ENCODE peak calls at places on chromosomes 7 and 10, in six cellular contexts. One of them, this sample, is unnamed.

GRCh38 chr10:71648595-71649320 is 70.8 kb downstream of the C10orf105 start:
- DNase-seq in tibial nerve: no peak
- DNase-seq in thoracic aorta: no peak
- DNase-seq in brain microvascular endothelial cell: no peak
- DNase-seq in cardiac muscle cell: no peak
- DNase-seq in mesothelial cell of epicardium: no peak
- DNase-seq in this sample: no peak

GRCh38 chr7:129188372-129188891 is at the start of gene SMO:
- DNase-seq in tibial nerve: no peak
- DNase-seq in cardiac muscle cell: peak; percentile 96
- DNase-seq in thoracic aorta: no peak
- DNase-seq in mesothelial cell of epicardium: peak; percentile 77
- DNase-seq in brain microvascular endothelial cell: no peak
- DNase-seq in this sample: no peak

GRCh38 chr10:116994113-116994890 is 10.7 kb downstream of the SHTN1 start:
- DNase-seq in mesothelial cell of epicardium: no peak
- DNase-seq in tibial nerve: no peak
- DNase-seq in cardiac muscle cell: no peak
- DNase-seq in brain microvascular endothelial cell: no peak
- DNase-seq in thoracic aorta: no peak
- DNase-seq in this sample: no peak

GRCh38 chr10:132589681-132590080 is 52.1 kb downstream of the INPP5A start:
- DNase-seq in cardiac muscle cell: no peak
- DNase-seq in thoracic aorta: no peak
- DNase-seq in mesothelial cell of epicardium: no peak
- DNase-seq in brain microvascular endothelial cell: no peak
- DNase-seq in tibial nerve: no peak
- DNase-seq in this sample: no peak

GRCh38 chr7:87513735-87514319 is 38.3 kb upstream of the ABCB4 start:
- DNase-seq in brain microvascular endothelial cell: no peak
- DNase-seq in tibial nerve: no peak
- DNase-seq in thoracic aorta: no peak
- DNase-seq in mesothelial cell of epicardium: no peak
- DNase-seq in cardiac muscle cell: no peak
- DNase-seq in this sample: no peak

GRCh38 chr10:114526112-114526496 is 121.8 kb upstream of the AFAP1L2 start:
- DNase-seq in thoracic aorta: no peak
- DNase-seq in mesothelial cell of epicardium: no peak
- DNase-seq in cardiac muscle cell: no peak
- DNase-seq in tibial nerve: no peak
- DNase-seq in brain microvascular endothelial cell: peak; percentile 30
- DNase-seq in this sample: no peak

GRCh38 chr10:29946953-29947700 is 112.3 kb downstream of the JCAD start:
- DNase-seq in cardiac muscle cell: no peak
- DNase-seq in brain microvascular endothelial cell: peak; percentile 83
- DNase-seq in thoracic aorta: peak; percentile 62
- DNase-seq in tibial nerve: peak; percentile 20
- DNase-seq in mesothelial cell of epicardium: no peak
- DNase-seq in this sample: no peak

GRCh38 chr10:23499317-23499716 is 60.4 kb downstream of the OTUD1 start:
- DNase-seq in thoracic aorta: no peak
- DNase-seq in tibial nerve: no peak
- DNase-seq in cardiac muscle cell: no peak
- DNase-seq in mesothelial cell of epicardium: no peak
- DNase-seq in brain microvascular endothelial cell: no peak
- DNase-seq in this sample: no peak

GRCh38 chr7:106421181-106421762 is 136.5 kb upstream of the NAMPT start:
- DNase-seq in thoracic aorta: peak; percentile 43
- DNase-seq in cardiac muscle cell: no peak
- DNase-seq in tibial nerve: peak; percentile 51
- DNase-seq in brain microvascular endothelial cell: peak; percentile 71
- DNase-seq in mesothelial cell of epicardium: no peak
- DNase-seq in this sample: no peak

GRCh38 chr10:10128387-10128786 is 889.3 kb upstream of the CELF2 start:
- DNase-seq in cardiac muscle cell: no peak
- DNase-seq in tibial nerve: no peak
- DNase-seq in thoracic aorta: no peak
- DNase-seq in mesothelial cell of epicardium: no peak
- DNase-seq in brain microvascular endothelial cell: no peak
- DNase-seq in this sample: no peak

GRCh38 chr10:31508882-31509281 is 189.9 kb downstream of the ZEB1 start:
- DNase-seq in mesothelial cell of epicardium: no peak
- DNase-seq in thoracic aorta: no peak
- DNase-seq in brain microvascular endothelial cell: peak; percentile 42
- DNase-seq in cardiac muscle cell: no peak
- DNase-seq in tibial nerve: no peak
- DNase-seq in this sample: no peak

GRCh38 chr10:88172159-88172558 is 308.7 kb downstream of the PTEN start:
- DNase-seq in tibial nerve: no peak
- DNase-seq in thoracic aorta: no peak
- DNase-seq in cardiac muscle cell: no peak
- DNase-seq in mesothelial cell of epicardium: no peak
- DNase-seq in brain microvascular endothelial cell: no peak
- DNase-seq in this sample: no peak

GRCh38 chr10:103053659-103054581 is 135.8 kb downstream of the CNNM2 start:
- DNase-seq in tibial nerve: peak; percentile 44
- DNase-seq in thoracic aorta: no peak
- DNase-seq in cardiac muscle cell: peak; percentile 54
- DNase-seq in mesothelial cell of epicardium: no peak
- DNase-seq in brain microvascular endothelial cell: peak; percentile 88
- DNase-seq in this sample: peak; percentile 65

GRCh38 chr7:99008181-99008631 is 129.9 kb downstream of the TRRAP start:
- DNase-seq in tibial nerve: no peak
- DNase-seq in brain microvascular endothelial cell: no peak
- DNase-seq in cardiac muscle cell: no peak
- DNase-seq in thoracic aorta: no peak
- DNase-seq in mesothelial cell of epicardium: no peak
- DNase-seq in this sample: no peak

GRCh38 chr10:21405981-21406380 is 119.5 kb downstream of the SKIDA1 start:
- DNase-seq in tibial nerve: no peak
- DNase-seq in cardiac muscle cell: no peak
- DNase-seq in mesothelial cell of epicardium: no peak
- DNase-seq in brain microvascular endothelial cell: no peak
- DNase-seq in thoracic aorta: no peak
- DNase-seq in this sample: no peak

GRCh38 chr7:34337163-34337562 is 320.9 kb upstream of the NPSR1 start:
- DNase-seq in thoracic aorta: no peak
- DNase-seq in tibial nerve: no peak
- DNase-seq in mesothelial cell of epicardium: no peak
- DNase-seq in cardiac muscle cell: no peak
- DNase-seq in brain microvascular endothelial cell: no peak
- DNase-seq in this sample: no peak

GRCh38 chr7:156609010-156609877 is 31.3 kb upstream of the RNF32 start:
- DNase-seq in mesothelial cell of epicardium: no peak
- DNase-seq in cardiac muscle cell: no peak
- DNase-seq in thoracic aorta: no peak
- DNase-seq in brain microvascular endothelial cell: no peak
- DNase-seq in tibial nerve: no peak
- DNase-seq in this sample: no peak

GRCh38 chr7:80907141-80907601 is 11.7 kb downstream of the SEMA3C start:
- DNase-seq in cardiac muscle cell: no peak
- DNase-seq in thoracic aorta: no peak
- DNase-seq in tibial nerve: no peak
- DNase-seq in mesothelial cell of epicardium: no peak
- DNase-seq in brain microvascular endothelial cell: no peak
- DNase-seq in this sample: no peak

GRCh38 chr10:131982796-131983195 is 1.1 kb upstream of the BNIP3 start:
- DNase-seq in thoracic aorta: no peak
- DNase-seq in brain microvascular endothelial cell: no peak
- DNase-seq in tibial nerve: no peak
- DNase-seq in cardiac muscle cell: no peak
- DNase-seq in mesothelial cell of epicardium: no peak
- DNase-seq in this sample: no peak

GRCh38 chr7:37944737-37945054 is 24.3 kb downstream of the EPDR1 start:
- DNase-seq in tibial nerve: no peak
- DNase-seq in thoracic aorta: no peak
- DNase-seq in brain microvascular endothelial cell: no peak
- DNase-seq in mesothelial cell of epicardium: no peak
- DNase-seq in cardiac muscle cell: no peak
- DNase-seq in this sample: no peak

GRCh38 chr7:40200791-40201190 is 66.0 kb downstream of the SUGCT start:
- DNase-seq in tibial nerve: no peak
- DNase-seq in mesothelial cell of epicardium: no peak
- DNase-seq in thoracic aorta: no peak
- DNase-seq in cardiac muscle cell: no peak
- DNase-seq in brain microvascular endothelial cell: peak; percentile 93
- DNase-seq in this sample: no peak

GRCh38 chr10:56298941-56299340 is 62.1 kb downstream of the ZWINT start:
- DNase-seq in thoracic aorta: no peak
- DNase-seq in tibial nerve: no peak
- DNase-seq in mesothelial cell of epicardium: no peak
- DNase-seq in brain microvascular endothelial cell: no peak
- DNase-seq in cardiac muscle cell: no peak
- DNase-seq in this sample: no peak

GRCh38 chr7:33471636-33472242 is 342.4 kb downstream of the BBS9 start:
- DNase-seq in cardiac muscle cell: no peak
- DNase-seq in brain microvascular endothelial cell: no peak
- DNase-seq in thoracic aorta: no peak
- DNase-seq in tibial nerve: no peak
- DNase-seq in mesothelial cell of epicardium: no peak
- DNase-seq in this sample: no peak

GRCh38 chr7:20299145-20299544 is 31.6 kb upstream of the ITGB8 start:
- DNase-seq in cardiac muscle cell: no peak
- DNase-seq in tibial nerve: no peak
- DNase-seq in brain microvascular endothelial cell: no peak
- DNase-seq in thoracic aorta: no peak
- DNase-seq in mesothelial cell of epicardium: no peak
- DNase-seq in this sample: no peak

GRCh38 chr7:83643012-83643411 is 5.9 kb downstream of the SEMA3E start:
- DNase-seq in mesothelial cell of epicardium: no peak
- DNase-seq in brain microvascular endothelial cell: no peak
- DNase-seq in cardiac muscle cell: no peak
- DNase-seq in thoracic aorta: no peak
- DNase-seq in tibial nerve: no peak
- DNase-seq in this sample: no peak

GRCh38 chr7:123070702-123071286 is 75.3 kb upstream of the TAS2R16 start:
- DNase-seq in brain microvascular endothelial cell: peak; percentile 11
- DNase-seq in tibial nerve: no peak
- DNase-seq in thoracic aorta: no peak
- DNase-seq in mesothelial cell of epicardium: no peak
- DNase-seq in cardiac muscle cell: peak; percentile 28
- DNase-seq in this sample: no peak

GRCh38 chr7:150946826-150947750 is 31.0 kb downstream of the KCNH2 start:
- DNase-seq in brain microvascular endothelial cell: no peak
- DNase-seq in cardiac muscle cell: no peak
- DNase-seq in tibial nerve: no peak
- DNase-seq in mesothelial cell of epicardium: no peak
- DNase-seq in thoracic aorta: no peak
- DNase-seq in this sample: no peak

GRCh38 chr7:75957021-75957736 is 37.2 kb downstream of the TMEM120A start:
- DNase-seq in thoracic aorta: no peak
- DNase-seq in cardiac muscle cell: peak; percentile 54
- DNase-seq in brain microvascular endothelial cell: no peak
- DNase-seq in mesothelial cell of epicardium: no peak
- DNase-seq in tibial nerve: no peak
- DNase-seq in this sample: no peak

GRCh38 chr7:22295402-22296264 is 61.3 kb downstream of the RAPGEF5 start:
- DNase-seq in cardiac muscle cell: no peak
- DNase-seq in mesothelial cell of epicardium: no peak
- DNase-seq in tibial nerve: no peak
- DNase-seq in thoracic aorta: no peak
- DNase-seq in brain microvascular endothelial cell: no peak
- DNase-seq in this sample: no peak
- TF ChIP-seq CTCF in cardiac muscle cell: no peak
- TF ChIP-seq CTCF in mesothelial cell of epicardium: no peak
- TF ChIP-seq CTCF in tibial nerve: no peak
- TF ChIP-seq CTCF in thoracic aorta: no peak
- TF ChIP-seq CTCF in brain microvascular endothelial cell: no peak
- TF ChIP-seq CTCF in this sample: no peak

GRCh38 chr7:140645166-140645565 is 4.6 kb upstream of the DENND2A start:
- DNase-seq in mesothelial cell of epicardium: no peak
- DNase-seq in tibial nerve: no peak
- DNase-seq in thoracic aorta: no peak
- DNase-seq in brain microvascular endothelial cell: no peak
- DNase-seq in cardiac muscle cell: no peak
- DNase-seq in this sample: no peak
- TF ChIP-seq CTCF in mesothelial cell of epicardium: no peak
- TF ChIP-seq CTCF in tibial nerve: no peak
- TF ChIP-seq CTCF in thoracic aorta: peak; percentile 15
- TF ChIP-seq CTCF in brain microvascular endothelial cell: peak; percentile 66
- TF ChIP-seq CTCF in cardiac muscle cell: peak; percentile 40
- TF ChIP-seq CTCF in this sample: no peak

GRCh38 chr10:81843042-81843441 is 32.0 kb upstream of the NRG3 start:
- DNase-seq in thoracic aorta: no peak
- DNase-seq in tibial nerve: no peak
- DNase-seq in brain microvascular endothelial cell: no peak
- DNase-seq in cardiac muscle cell: no peak
- DNase-seq in mesothelial cell of epicardium: no peak
- DNase-seq in this sample: no peak
- TF ChIP-seq CTCF in thoracic aorta: no peak
- TF ChIP-seq CTCF in tibial nerve: no peak
- TF ChIP-seq CTCF in brain microvascular endothelial cell: peak; percentile 20
- TF ChIP-seq CTCF in cardiac muscle cell: no peak
- TF ChIP-seq CTCF in mesothelial cell of epicardium: no peak
- TF ChIP-seq CTCF in this sample: no peak

GRCh38 chr10:78533093-78533492 is 499.4 kb downstream of the RPS24 start:
- DNase-seq in cardiac muscle cell: no peak
- DNase-seq in brain microvascular endothelial cell: no peak
- DNase-seq in tibial nerve: no peak
- DNase-seq in thoracic aorta: no peak
- DNase-seq in mesothelial cell of epicardium: no peak
- DNase-seq in this sample: no peak

GRCh38 chr10:78533776-78534175 is 500.1 kb downstream of the RPS24 start:
- DNase-seq in brain microvascular endothelial cell: no peak
- DNase-seq in thoracic aorta: no peak
- DNase-seq in tibial nerve: no peak
- DNase-seq in cardiac muscle cell: no peak
- DNase-seq in mesothelial cell of epicardium: no peak
- DNase-seq in this sample: no peak

GRCh38 chr10:78537018-78537417 is 503.4 kb downstream of the RPS24 start:
- DNase-seq in mesothelial cell of epicardium: no peak
- DNase-seq in tibial nerve: no peak
- DNase-seq in brain microvascular endothelial cell: no peak
- DNase-seq in cardiac muscle cell: no peak
- DNase-seq in thoracic aorta: no peak
- DNase-seq in this sample: no peak

GRCh38 chr10:78532480-78533046 is 498.9 kb downstream of the RPS24 start:
- DNase-seq in cardiac muscle cell: no peak
- DNase-seq in mesothelial cell of epicardium: no peak
- DNase-seq in tibial nerve: no peak
- DNase-seq in brain microvascular endothelial cell: no peak
- DNase-seq in thoracic aorta: no peak
- DNase-seq in this sample: no peak

DNA sequence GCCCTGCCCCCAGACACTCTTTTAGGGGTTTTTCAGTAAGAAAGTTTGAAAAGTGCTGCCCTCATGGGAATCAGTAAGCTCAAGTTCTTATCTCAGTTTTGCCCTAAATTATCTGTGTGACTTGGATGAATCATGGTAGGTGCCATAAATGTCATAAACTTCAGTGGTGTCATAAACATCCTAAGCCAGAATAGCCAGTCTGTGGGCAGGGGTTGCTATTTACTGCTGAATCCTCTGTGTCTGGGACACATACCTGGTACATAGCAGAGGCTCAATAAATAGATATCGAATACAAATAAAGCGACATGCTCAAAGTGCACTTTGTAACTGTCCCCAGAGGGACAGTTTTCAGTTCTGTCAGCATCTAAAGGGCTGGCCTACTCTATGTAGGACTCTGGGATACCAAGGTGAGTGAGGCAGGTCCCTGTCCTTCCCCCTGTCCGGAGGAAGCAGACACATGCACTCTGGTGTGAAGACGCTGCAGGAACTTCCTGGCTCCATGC is 502.1 kb downstream of the RPS24 start:
- DNase-seq in brain microvascular endothelial cell: no peak
- DNase-seq in cardiac muscle cell: no peak
- DNase-seq in tibial nerve: no peak
- DNase-seq in thoracic aorta: no peak
- DNase-seq in mesothelial cell of epicardium: no peak
- DNase-seq in this sample: no peak
- TF ChIP-seq CTCF in brain microvascular endothelial cell: no peak
- TF ChIP-seq CTCF in cardiac muscle cell: no peak
- TF ChIP-seq CTCF in tibial nerve: no peak
- TF ChIP-seq CTCF in thoracic aorta: no peak
- TF ChIP-seq CTCF in mesothelial cell of epicardium: no peak
- TF ChIP-seq CTCF in this sample: no peak